ENCODE peak calls at places on chromosome 5, in four cellular contexts. One of them, this sample, is unnamed.

GRCh38 chr5:566636-567309 is 42.5 kb upstream of the SLC9A3 start:
- DNase-seq in mesothelial cell of epicardium: no peak
- DNase-seq in left ventricle myocardium inferior: no peak
- DNase-seq in HCEC 1CT: no peak
- DNase-seq in this sample: no peak

GRCh38 chr5:84487963-84488362 is 103.3 kb upstream of the EDIL3 start:
- DNase-seq in mesothelial cell of epicardium: no peak
- DNase-seq in left ventricle myocardium inferior: no peak
- DNase-seq in HCEC 1CT: no peak
- DNase-seq in this sample: peak

GRCh38 chr5:180047667-180048066 is 23.9 kb downstream of the RNF130 start:
- DNase-seq in mesothelial cell of epicardium: no peak
- DNase-seq in left ventricle myocardium inferior: peak
- DNase-seq in HCEC 1CT: no peak
- DNase-seq in this sample: no peak

GRCh38 chr5:76403963-76404693 is 1.0 kb downstream of the IQGAP2 start:
- DNase-seq in mesothelial cell of epicardium: peak
- DNase-seq in left ventricle myocardium inferior: peak
- DNase-seq in HCEC 1CT: no peak
- DNase-seq in this sample: no peak

GRCh38 chr5:163888366-163888765 is 382.9 kb downstream of the MAT2B start:
- DNase-seq in mesothelial cell of epicardium: no peak
- DNase-seq in left ventricle myocardium inferior: no peak
- DNase-seq in HCEC 1CT: no peak
- DNase-seq in this sample: peak

GRCh38 chr5:176870110-176870591 is 29.0 kb downstream of the HK3 start:
- DNase-seq in mesothelial cell of epicardium: no peak
- DNase-seq in left ventricle myocardium inferior: no peak
- DNase-seq in HCEC 1CT: peak
- DNase-seq in this sample: peak

GRCh38 chr5:77971965-77972544 is 195.9 kb upstream of the TBCA start:
- DNase-seq in mesothelial cell of epicardium: no peak
- DNase-seq in left ventricle myocardium inferior: no peak
- DNase-seq in HCEC 1CT: no peak
- DNase-seq in this sample: no peak

GRCh38 chr5:68875351-68875750 is 218.5 kb upstream of the SLC30A5 start:
- DNase-seq in mesothelial cell of epicardium: no peak
- DNase-seq in left ventricle myocardium inferior: no peak
- DNase-seq in HCEC 1CT: no peak
- DNase-seq in this sample: no peak

GRCh38 chr5:136525546-136525945 is 160.2 kb upstream of the TRPC7 start:
- DNase-seq in mesothelial cell of epicardium: no peak
- DNase-seq in left ventricle myocardium inferior: no peak
- DNase-seq in HCEC 1CT: no peak
- DNase-seq in this sample: no peak

GRCh38 chr5:407801-408268 is 35.1 kb upstream of the EXOC3 start:
- DNase-seq in mesothelial cell of epicardium: no peak
- DNase-seq in left ventricle myocardium inferior: no peak
- DNase-seq in HCEC 1CT: no peak
- DNase-seq in this sample: peak

GRCh38 chr5:121693864-121694263 is 157.8 kb upstream of the FTMT start:
- DNase-seq in mesothelial cell of epicardium: no peak
- DNase-seq in left ventricle myocardium inferior: no peak
- DNase-seq in HCEC 1CT: peak
- DNase-seq in this sample: peak

GRCh38 chr5:66144799-66145390 is 795 bp downstream of the SREK1 start:
- DNase-seq in mesothelial cell of epicardium: no peak
- DNase-seq in left ventricle myocardium inferior: no peak
- DNase-seq in HCEC 1CT: no peak
- DNase-seq in this sample: no peak

GRCh38 chr5:7742241-7742656 is 108.7 kb downstream of the CFAP90 start:
- DNase-seq in mesothelial cell of epicardium: no peak
- DNase-seq in left ventricle myocardium inferior: no peak
- DNase-seq in HCEC 1CT: no peak
- DNase-seq in this sample: no peak

GRCh38 chr5:131640043-131640856 is 5.2 kb upstream of the RAPGEF6 start:
- DNase-seq in mesothelial cell of epicardium: no peak
- DNase-seq in left ventricle myocardium inferior: no peak
- DNase-seq in HCEC 1CT: peak
- DNase-seq in this sample: peak

GRCh38 chr5:74543162-74543995 is 97.1 kb downstream of the ENC1 start:
- DNase-seq in mesothelial cell of epicardium: no peak
- DNase-seq in left ventricle myocardium inferior: no peak
- DNase-seq in HCEC 1CT: peak
- DNase-seq in this sample: peak

GRCh38 chr5:54553659-54554207 is 36.2 kb downstream of the SNX18 start:
- DNase-seq in mesothelial cell of epicardium: no peak
- DNase-seq in left ventricle myocardium inferior: no peak
- DNase-seq in HCEC 1CT: no peak
- DNase-seq in this sample: no peak

GRCh38 chr5:43420241-43420640 is 8.1 kb upstream of the CCL28 start:
- DNase-seq in mesothelial cell of epicardium: no peak
- DNase-seq in left ventricle myocardium inferior: no peak
- DNase-seq in HCEC 1CT: no peak
- DNase-seq in this sample: no peak

GRCh38 chr5:140588311-140589070 is 23.9 kb downstream of the SLC35A4 start:
- DNase-seq in mesothelial cell of epicardium: no peak
- DNase-seq in left ventricle myocardium inferior: no peak
- DNase-seq in HCEC 1CT: peak
- DNase-seq in this sample: no peak

GRCh38 chr5:122743231-122743630 is 31.6 kb upstream of the SNX2 start:
- DNase-seq in mesothelial cell of epicardium: no peak
- DNase-seq in left ventricle myocardium inferior: no peak
- DNase-seq in HCEC 1CT: no peak
- DNase-seq in this sample: no peak